ENCODE peak calls at places on chromosomes 1 and 21, in four cellular contexts. One of them, this sample, is unnamed.

GRCh38 chr21:16569679-16570078 is 839.9 kb downstream of the USP25 start:
- DNase-seq in ACHN: no peak
- DNase-seq in left ventricle myocardium superior: no peak
- DNase-seq in T-helper 17 cell: no peak
- DNase-seq in this sample: no peak

GRCh38 chr1:50108497-50109073 is at the start of gene ELAVL4:
- DNase-seq in ACHN: no peak
- DNase-seq in left ventricle myocardium superior: no peak
- DNase-seq in T-helper 17 cell: no peak
- DNase-seq in this sample: no peak

GRCh38 chr1:34684246-34684645 is 70.6 kb upstream of the GJB5 start:
- DNase-seq in ACHN: no peak
- DNase-seq in left ventricle myocardium superior: no peak
- DNase-seq in T-helper 17 cell: no peak
- DNase-seq in this sample: no peak

GRCh38 chr1:27562483-27563406 is 41.2 kb downstream of the AHDC1 start:
- DNase-seq in ACHN: no peak
- DNase-seq in left ventricle myocardium superior: peak
- DNase-seq in T-helper 17 cell: no peak
- DNase-seq in this sample: no peak

GRCh38 chr1:235992868-235993267 is 72.0 kb downstream of the NID1 start:
- DNase-seq in ACHN: no peak
- DNase-seq in left ventricle myocardium superior: no peak
- DNase-seq in T-helper 17 cell: no peak
- DNase-seq in this sample: no peak

GRCh38 chr1:183877321-183877720 is 72.4 kb downstream of the RGL1 start:
- DNase-seq in ACHN: no peak
- DNase-seq in left ventricle myocardium superior: peak
- DNase-seq in T-helper 17 cell: no peak
- DNase-seq in this sample: no peak

GRCh38 chr1:116115476-116115875 is 4.3 kb downstream of the MAB21L3 start:
- DNase-seq in ACHN: peak
- DNase-seq in left ventricle myocardium superior: no peak
- DNase-seq in T-helper 17 cell: no peak
- DNase-seq in this sample: no peak

GRCh38 chr21:32083175-32083574 is 195.7 kb downstream of the MIS18A start:
- DNase-seq in ACHN: no peak
- DNase-seq in left ventricle myocardium superior: no peak
- DNase-seq in T-helper 17 cell: no peak
- DNase-seq in this sample: no peak

GRCh38 chr1:154956557-154956956 is 658 bp upstream of the PBXIP1 start:
- DNase-seq in ACHN: no peak
- DNase-seq in left ventricle myocardium superior: peak
- DNase-seq in T-helper 17 cell: no peak
- DNase-seq in this sample: no peak

GRCh38 chr1:111736548-111737215 is 2.5 kb downstream of the INKA2 start:
- DNase-seq in ACHN: no peak
- DNase-seq in left ventricle myocardium superior: peak
- DNase-seq in T-helper 17 cell: no peak
- DNase-seq in this sample: no peak

GRCh38 chr1:63129184-63129583 is 193.2 kb upstream of the FOXD3 start:
- DNase-seq in ACHN: no peak
- DNase-seq in left ventricle myocardium superior: no peak
- DNase-seq in T-helper 17 cell: no peak
- DNase-seq in this sample: no peak